ENCODE peak calls at places on chromosomes 2 and 18, in ten cellular contexts. A is CD4-positive, alpha-beta T cell; T is astrocyte of the spinal cord; P is AG04450; Q is Calu3; D is adrenal gland; E is coronary artery; S is esophagus squamous epithelium; Y is MCF 10A; H is uterus. L is an unnamed sample.

GRCh38 chr18:79857082-79857661 is 59.4 kb downstream of the KCNG2 start:
- DNase-seq in Q (no peak), T (peak), D (peak), Y (peak), P (no peak), S (no peak), H (no peak), E (peak), A (no peak), L (no peak)

GRCh38 chr18:55296761-55297160 is 291.2 kb downstream of the TCF4 start:
- DNase-seq in T (no peak), H (no peak), S (no peak), Y (no peak), Q (no peak), A (no peak), P (no peak), E (no peak), D (no peak), L (no peak)

GRCh38 chr18:6605115-6605869 is 124.2 kb upstream of the ARHGAP28 start:
- DNase-seq in Y (no peak), A (no peak), P (no peak), E (no peak), T (no peak), D (no peak), H (no peak), S (no peak), Q (no peak), L (no peak)

GRCh38 chr2:151753540-151753939 is 19.3 kb upstream of the NEB start:
- DNase-seq in P (no peak), S (no peak), T (no peak), Q (no peak), Y (no peak), H (no peak), E (no peak), A (no peak), D (no peak), L (no peak)

GRCh38 chr2:40511661-40512213 is 59.8 kb upstream of the SLC8A1 start:
- DNase-seq in Y (peak), T (peak), D (peak), A (no peak), E (no peak), S (no peak), P (peak), H (peak), Q (no peak), L (peak)

GRCh38 chr2:85132834-85133637 is at the start of gene TCF7L1:
- DNase-seq in A (peak), P (peak), D (peak), E (peak), T (peak), Q (peak), Y (peak), S (no peak), H (peak), L (peak)

GRCh38 chr18:80042785-80043184 is 8.6 kb downstream of the RBFA start:
- DNase-seq in E (no peak), Q (no peak), Y (no peak), H (no peak), D (no peak), P (no peak), A (no peak), S (no peak), T (no peak), L (no peak)

GRCh38 chr2:46042207-46042637 is 255.0 kb upstream of the EPAS1 start:
- DNase-seq in D (no peak), H (no peak), E (no peak), T (no peak), Y (no peak), P (no peak), Q (no peak), A (no peak), S (no peak), L (no peak)

GRCh38 chr2:56684371-56684770 is 500.6 kb downstream of the CCDC85A start:
- DNase-seq in P (no peak), E (no peak), Q (no peak), T (no peak), D (no peak), A (no peak), Y (no peak), S (no peak), H (no peak), L (no peak)

GRCh38 chr2:42046819-42047487 is 868 bp upstream of the PKDCC start:
- DNase-seq in H (peak), Y (no peak), D (peak), Q (no peak), T (no peak), S (no peak), A (no peak), P (no peak), E (no peak), L (no peak)

GRCh38 chr2:164910091-164910899 is 45.0 kb downstream of the SLC38A11 start:
- DNase-seq in Y (peak), P (peak), S (no peak), H (no peak), E (no peak), A (no peak), D (peak), Q (peak), T (peak), L (no peak)

GRCh38 chr18:57997820-57998219 is 46.2 kb upstream of the NEDD4L start:
- DNase-seq in Q (no peak), Y (no peak), T (no peak), A (no peak), D (no peak), H (no peak), S (no peak), P (no peak), E (no peak), L (no peak)

GRCh38 chr2:95262896-95263542 is 11.2 kb upstream of the PROM2 start:
- DNase-seq in A (no peak), T (no peak), Q (no peak), P (no peak), S (no peak), H (no peak), Y (no peak), D (no peak), E (no peak), L (no peak)

GRCh38 chr2:96596596-96596995 is 41.5 kb downstream of the KANSL3 start:
- DNase-seq in H (no peak), Q (no peak), A (no peak), P (no peak), D (no peak), Y (no peak), T (no peak), E (no peak), S (no peak), L (no peak)

GRCh38 chr2:63658176-63658968 is 69.6 kb downstream of the MDH1 start:
- DNase-seq in H (no peak), Y (no peak), D (no peak), E (no peak), S (no peak), A (no peak), P (no peak), T (no peak), Q (no peak), L (no peak)

GRCh38 chr2:46850742-46851141 is 64.9 kb downstream of the MCFD2 start:
- DNase-seq in A (no peak), D (peak), P (peak), Q (peak), E (no peak), T (peak), H (peak), S (no peak), Y (peak), L (peak)

GRCh38 chr18:47254341-47254939 is 3.0 kb upstream of the SKOR2 start:
- DNase-seq in D (peak), H (no peak), A (no peak), Q (peak), E (no peak), S (no peak), Y (peak), P (peak), T (peak), L (peak)

GRCh38 chr2:232537499-232537898 is 2.0 kb upstream of the CHRNG start:
- DNase-seq in Q (no peak), P (no peak), Y (no peak), H (no peak), S (no peak), E (no peak), A (no peak), D (no peak), T (no peak), L (no peak)

GRCh38 chr2:148508878-148509702 is 135.5 kb upstream of the EPC2 start:
- DNase-seq in H (peak), Q (peak), P (peak), Y (peak), T (peak), E (peak), D (peak), S (peak), A (peak), L (peak)

GRCh38 chr2:27723372-27724144 is 48.0 kb upstream of the MRPL33 start:
- DNase-seq in P (peak), Q (peak), S (no peak), D (peak), T (peak), E (no peak), Y (peak), A (peak), H (peak), L (peak)

GRCh38 chr18:26655614-26656400 is 107.5 kb upstream of the KCTD1 start:
- DNase-seq in H (peak), P (no peak), D (peak), Y (peak), A (no peak), E (peak), T (peak), S (no peak), Q (peak), L (no peak)

GRCh38 chr2:185337033-185337432 is 401.6 kb upstream of the FSIP2 start:
- DNase-seq in T (no peak), S (no peak), Q (no peak), P (no peak), D (no peak), E (no peak), H (no peak), A (no peak), Y (no peak), L (no peak)

GRCh38 chr2:36433311-36434217 is 78.0 kb downstream of the CRIM1 start:
- DNase-seq in Y (peak), P (no peak), A (no peak), S (no peak), T (peak), D (no peak), H (peak), Q (no peak), E (no peak), L (no peak)

GRCh38 chr18:73924316-73924715 is 223.3 kb downstream of the FBXO15 start:
- DNase-seq in S (no peak), D (no peak), P (no peak), A (no peak), E (no peak), Q (no peak), T (no peak), Y (no peak), H (no peak), L (no peak)

GRCh38 chr2:44130441-44130840 is 38.2 kb upstream of the PPM1B start:
- DNase-seq in A (no peak), Q (no peak), P (peak), E (no peak), Y (peak), H (no peak), D (no peak), T (peak), S (no peak), L (no peak)

GRCh38 chr2:124027182-124027581 is 2.1 kb downstream of the CNTNAP5 start:
- DNase-seq in Q (peak), P (no peak), T (peak), A (no peak), E (no peak), Y (peak), H (no peak), S (no peak), D (peak), L (no peak)

GRCh38 chr2:223613017-223613950 is 11.1 kb upstream of the SCG2 start:
- DNase-seq in P (peak), T (peak), S (no peak), Q (peak), D (peak), E (peak), H (peak), Y (peak), A (no peak), L (peak)

GRCh38 chr18:58583569-58583968 is 45.3 kb downstream of the ALPK2 start:
- DNase-seq in Y (no peak), S (no peak), H (no peak), P (no peak), Q (no peak), T (no peak), E (no peak), D (no peak), A (no peak), L (no peak)

GRCh38 chr2:178315488-178315948 is 121.2 kb downstream of the OSBPL6 start:
- DNase-seq in S (no peak), H (no peak), P (no peak), Y (no peak), D (no peak), Q (no peak), A (no peak), T (no peak), E (no peak), L (no peak)

GRCh38 chr18:33606621-33607020 is 28.6 kb downstream of the ASXL3 start:
- DNase-seq in D (no peak), S (no peak), P (no peak), Y (peak), E (no peak), T (no peak), Q (no peak), H (no peak), A (no peak), L (no peak)
- TF ChIP-seq CTCF in D (no peak), S (no peak), P (no peak), Y (no peak), E (no peak), T (no peak), Q (no peak), H (no peak), A (no peak), L (no peak)

GRCh38 chr2:218368150-218368528 is 11.5 kb downstream of the CATIP start:
- DNase-seq in Q (no peak), S (no peak), P (no peak), D (no peak), Y (no peak), A (no peak), E (no peak), T (no peak), H (no peak), L (no peak)
- TF ChIP-seq CTCF in Q (no peak), S (no peak), P (no peak), D (no peak), Y (no peak), A (no peak), E (no peak), T (no peak), H (no peak), L (no peak)

DNA sequence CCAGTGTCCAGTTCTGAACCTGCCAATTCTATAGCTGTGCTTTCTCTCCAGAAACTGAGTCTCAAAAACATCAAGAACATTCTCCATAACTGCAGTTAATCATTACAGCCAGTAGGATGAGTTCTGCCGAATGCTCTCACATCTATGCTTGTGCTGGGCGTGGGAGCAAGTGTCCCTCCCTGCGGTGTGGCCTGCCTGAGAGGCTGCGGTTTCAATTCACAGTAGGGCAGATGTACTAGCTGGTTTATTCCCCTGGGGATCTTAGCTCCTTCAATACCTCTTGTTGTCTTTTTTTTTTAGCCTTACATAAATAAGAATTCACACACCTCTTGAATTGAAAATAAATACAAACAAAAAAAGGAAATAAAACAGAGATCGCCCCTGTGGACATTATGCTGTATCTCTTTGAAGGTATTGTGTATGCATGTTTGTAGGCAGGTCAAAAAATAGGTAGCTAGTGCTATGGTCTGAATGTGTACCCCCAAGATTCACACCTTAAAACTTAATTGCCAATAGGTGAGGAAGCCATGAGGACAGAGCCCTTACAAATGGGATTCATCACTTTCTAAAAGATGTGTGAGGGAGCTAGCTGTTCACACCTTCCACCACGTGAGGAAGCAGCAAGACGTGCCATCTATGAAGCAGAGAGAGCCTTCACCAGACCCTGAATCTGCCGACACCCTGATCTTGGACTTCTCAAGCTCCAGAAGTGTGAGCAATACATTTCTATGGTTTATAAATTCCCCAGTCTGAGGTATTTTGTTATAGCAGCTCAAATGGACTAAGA is 74.3 kb downstream of the BCL2L11 start:
- DNase-seq in Q (no peak), P (no peak), D (no peak), E (no peak), S (no peak), T (peak), A (no peak), H (no peak), Y (no peak), L (no peak)
- TF ChIP-seq CTCF in Q (no peak), P (no peak), D (no peak), E (no peak), S (no peak), T (peak), A (no peak), H (no peak), Y (no peak), L (no peak)

GRCh38 chr2:118186110-118186857 is 98.0 kb downstream of the INSIG2 start:
- DNase-seq in P (peak), E (peak), Q (peak), S (peak), Y (peak), T (peak), H (peak), A (peak), D (peak), L (peak)
- TF ChIP-seq CTCF in P (no peak), E (no peak), Q (no peak), S (no peak), Y (no peak), T (no peak), H (no peak), A (no peak), D (no peak), L (no peak)

GRCh38 chr2:225495706-225496105 is 96.2 kb downstream of the NYAP2 start:
- DNase-seq in S (no peak), A (no peak), T (no peak), D (no peak), P (no peak), Q (no peak), H (no peak), Y (no peak), E (no peak), L (no peak)
- TF ChIP-seq CTCF in S (no peak), A (no peak), T (no peak), D (no peak), P (no peak), Q (no peak), H (no peak), Y (no peak), E (no peak), L (no peak)

DNA sequence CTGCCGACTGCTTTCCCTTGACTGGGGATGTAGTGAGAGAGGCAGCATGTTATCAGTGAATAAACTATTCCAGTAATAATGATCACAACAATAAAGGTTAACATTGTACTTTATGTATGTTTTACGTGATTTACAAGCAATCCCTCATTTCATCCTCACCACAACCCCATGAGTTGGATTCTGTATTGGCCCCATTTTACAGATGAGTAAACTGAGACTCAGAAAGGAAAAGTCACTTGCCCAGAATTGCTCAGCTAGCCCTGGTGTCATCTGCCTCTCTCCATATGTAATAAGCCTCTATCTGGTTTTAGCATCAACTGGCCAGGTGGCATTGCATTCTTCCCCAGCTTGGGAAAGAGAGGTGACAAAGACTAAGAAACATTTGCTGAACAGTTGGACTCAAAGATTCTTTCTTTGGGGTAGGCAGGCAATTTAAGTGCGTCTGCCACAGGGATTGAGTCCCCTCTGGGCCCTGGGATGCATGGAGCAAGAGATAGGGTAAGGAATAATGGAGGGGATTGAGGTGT is 2.2 kb downstream of the CXCR2 start:
- DNase-seq in Q (no peak), E (no peak), A (no peak), T (no peak), Y (no peak), D (no peak), H (no peak), S (no peak), P (no peak), L (no peak)
- TF ChIP-seq CTCF in Q (no peak), E (no peak), A (no peak), T (no peak), Y (no peak), D (no peak), H (no peak), S (no peak), P (no peak), L (no peak)

DNA sequence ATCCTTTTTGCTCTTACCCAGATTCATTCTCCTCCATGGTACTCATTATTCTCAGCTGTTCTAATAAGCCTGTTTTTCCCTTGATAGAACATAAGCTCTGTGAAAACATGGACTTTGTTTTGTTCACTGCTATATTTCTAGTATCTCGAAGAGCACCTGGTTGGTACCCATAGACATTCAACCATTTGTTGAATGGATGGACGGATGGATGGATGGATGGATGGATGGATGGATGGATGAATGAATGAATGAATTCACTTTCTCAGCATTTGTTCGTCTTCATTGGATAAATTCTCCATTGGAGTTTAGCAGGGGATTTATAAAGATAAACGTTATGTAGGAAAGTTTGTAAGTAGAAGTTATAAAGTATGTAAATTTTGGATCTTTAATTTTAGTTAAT is 2.9 kb downstream of the FAM171B start:
- DNase-seq in A (no peak), Q (no peak), E (no peak), H (no peak), Y (no peak), P (no peak), S (no peak), T (no peak), D (no peak), L (no peak)
- TF ChIP-seq CTCF in A (no peak), Q (no peak), E (no peak), H (no peak), Y (no peak), P (no peak), S (no peak), T (no peak), D (no peak), L (no peak)